ENCODE peak calls at places on chromosomes 16 and 17, in eight cellular contexts. E is heart right ventricle, F is keratinocyte, M is fibroblast of lung, D is adipocyte, R is HAP-1, Z is aorta, A is GM23338. P is an unnamed sample.
A peak's percentile ranks its signal among the peaks of the same experiment; 100 is the strongest.

GRCh38 chr16:62018301-62019060 is 17.8 kb downstream of the CDH8 start:
- DNase-seq in E (no peak), F (no peak), M (no peak), D (no peak), R (no peak), Z (no peak), A (peak; percentile 16), P (no peak)

GRCh38 chr17:40290629-40291296 is 3.1 kb downstream of the CDC6 start:
- DNase-seq in E (no peak), F (peak; percentile 45), M (peak; percentile 84), D (peak; percentile 97), R (peak; percentile 49), Z (no peak), A (peak; percentile 78), P (no peak)

GRCh38 chr17:34706029-34706428 is 126.6 kb downstream of the TMEM132E start:
- DNase-seq in E (peak; percentile 13), F (no peak), M (peak; percentile 4), D (peak; percentile 42), R (peak; percentile 4), Z (no peak), A (peak; percentile 74), P (no peak)

GRCh38 chr17:80992948-80993624 is 1.4 kb downstream of the CHMP6 start:
- DNase-seq in E (no peak), F (no peak), M (no peak), D (peak; percentile 22), R (no peak), Z (no peak), A (no peak), P (no peak)

GRCh38 chr17:57363998-57364645 is 107.8 kb downstream of the MSI2 start:
- DNase-seq in E (no peak), F (no peak), M (no peak), D (no peak), R (no peak), Z (no peak), A (no peak), P (no peak)

GRCh38 chr17:21302711-21303425 is 18.4 kb downstream of the MAP2K3 start:
- DNase-seq in E (no peak), F (no peak), M (no peak), D (no peak), R (no peak), Z (peak; percentile 74), A (no peak), P (peak; percentile 23)

GRCh38 chr16:8863594-8864424 is 5.0 kb downstream of the CARHSP1 start:
- DNase-seq in E (peak; percentile 54), F (no peak), M (peak; percentile 38), D (no peak), R (peak; percentile 3), Z (no peak), A (peak; percentile 51), P (no peak)

GRCh38 chr17:31492880-31493655 is 101.6 kb downstream of the RAB11FIP4 start:
- DNase-seq in E (no peak), F (no peak), M (peak; percentile 25), D (no peak), R (no peak), Z (no peak), A (no peak), P (no peak)

GRCh38 chr17:76918811-76919210 is 50.6 kb downstream of the MGAT5B start:
- DNase-seq in E (no peak), F (no peak), M (no peak), D (no peak), R (no peak), Z (no peak), A (no peak), P (no peak)

GRCh38 chr17:4204676-4205075 is 59.1 kb downstream of the ANKFY1 start:
- DNase-seq in E (no peak), F (no peak), M (peak; percentile 96), D (peak; percentile 93), R (no peak), Z (no peak), A (no peak), P (peak; percentile 18)

GRCh38 chr17:58345500-58345899 is 6.5 kb downstream of the SUPT4H1 start:
- DNase-seq in E (no peak), F (no peak), M (no peak), D (no peak), R (no peak), Z (no peak), A (no peak), P (no peak)

GRCh38 chr16:66315210-66315825 is 51.2 kb upstream of the CDH5 start:
- DNase-seq in E (peak; percentile 25), F (peak; percentile 15), M (peak; percentile 59), D (peak; percentile 94), R (peak; percentile 61), Z (no peak), A (peak; percentile 86), P (peak; percentile 52)

GRCh38 chr17:231191-231965 is 49.9 kb upstream of the DOC2B start:
- DNase-seq in E (no peak), F (no peak), M (no peak), D (no peak), R (no peak), Z (peak; percentile 52), A (no peak), P (peak; percentile 12)

DNA sequence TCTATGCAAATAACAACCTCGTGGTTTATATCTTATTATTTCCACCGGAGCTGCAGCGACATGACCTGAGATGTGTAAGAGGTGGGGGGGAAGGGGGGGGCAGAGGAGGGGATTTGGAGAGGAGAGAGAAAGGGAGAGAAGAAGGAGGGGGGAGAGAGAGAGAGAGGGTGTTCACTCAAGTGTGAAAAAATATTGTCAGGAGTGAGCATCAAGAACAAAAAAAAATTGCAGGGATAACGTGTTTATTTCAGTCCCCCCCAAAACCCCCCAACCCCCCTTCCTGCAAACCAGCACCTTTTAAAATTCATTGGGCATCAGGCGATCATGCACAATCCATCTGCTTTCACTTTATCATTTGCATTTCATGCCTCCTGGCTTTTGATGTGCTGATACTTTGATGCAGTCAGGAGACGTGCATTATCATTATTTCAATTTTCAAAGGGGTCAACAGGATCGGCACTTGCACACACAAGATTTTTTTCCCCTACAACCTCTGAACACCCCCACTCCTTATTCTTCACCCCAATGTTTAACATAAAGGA is 197.9 kb downstream of the AATF start:
- DNase-seq in E (no peak), F (no peak), M (no peak), D (no peak), R (no peak), Z (no peak), A (no peak), P (no peak)
- H3K4me1 ChIP-seq in E (no peaks in the 10 kb centered on the region), F (peaks cover 10% of the 10 kb centered on the region), M (no peaks in the 10 kb centered on the region), D (peaks cover 4% of the 10 kb centered on the region), R (peaks cover 28% of the 10 kb centered on the region), Z (no peaks in the 10 kb centered on the region), A (peaks cover 19% of the 10 kb centered on the region), P (no peaks in the 10 kb centered on the region)

GRCh38 chr16:77431131-77431670 is 3.6 kb downstream of the ADAMTS18 start:
- DNase-seq in E (no peak), F (no peak), M (no peak), D (no peak), R (no peak), Z (no peak), A (no peak), P (no peak)

GRCh38 chr16:77433146-77433545 is 1.7 kb downstream of the ADAMTS18 start:
- DNase-seq in E (no peak), F (no peak), M (no peak), D (no peak), R (no peak), Z (no peak), A (no peak), P (no peak)

GRCh38 chr16:77434022-77434364 is 841 bp downstream of the ADAMTS18 start:
- DNase-seq in E (no peak), F (no peak), M (no peak), D (no peak), R (no peak), Z (no peak), A (no peak), P (no peak)

GRCh38 chr16:77432264-77432663 is 2.6 kb downstream of the ADAMTS18 start:
- DNase-seq in E (no peak), F (no peak), M (no peak), D (no peak), R (no peak), Z (no peak), A (no peak), P (no peak)

GRCh38 chr16:77430360-77430759 is 4.5 kb downstream of the ADAMTS18 start:
- DNase-seq in E (no peak), F (no peak), M (no peak), D (no peak), R (no peak), Z (no peak), A (no peak), P (no peak)
- H3K27me3 ChIP-seq in E (peaks cover 47% of the 10 kb centered on the region), F (peaks cover 25% of the 10 kb centered on the region), M (peaks cover 7% of the 10 kb centered on the region), D (peaks cover 34% of the 10 kb centered on the region), R (peaks cover 11% of the 10 kb centered on the region), Z (no peaks in the 10 kb centered on the region), A (peaks cover 33% of the 10 kb centered on the region), P (peaks cover 29% of the 10 kb centered on the region)

DNA sequence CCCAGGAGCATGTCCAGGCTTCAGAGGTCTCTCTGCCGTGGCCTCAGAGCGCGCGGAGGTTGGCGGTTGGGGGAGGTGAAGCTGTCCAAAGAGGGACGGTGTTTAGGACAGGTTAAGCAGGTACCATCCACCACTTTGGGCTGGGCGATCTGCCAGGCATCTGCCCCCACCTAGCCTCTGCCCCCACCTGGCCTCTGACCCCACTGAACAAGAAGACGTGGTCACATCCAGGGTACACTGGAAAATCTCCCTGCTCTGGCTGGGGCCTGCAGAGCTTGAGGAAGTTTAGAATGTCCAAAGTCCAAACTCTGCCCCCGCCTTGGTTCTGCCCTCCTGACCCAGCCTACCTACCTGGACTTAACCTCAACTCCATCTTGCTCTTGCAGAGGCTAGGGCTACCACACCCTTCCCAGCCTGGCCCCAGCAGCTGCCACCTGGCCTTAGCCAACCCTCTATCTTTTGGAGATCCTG is 1.6 kb downstream of the ITGA3 start:
- DNase-seq in E (no peak), F (no peak), M (no peak), D (no peak), R (no peak), Z (no peak), A (no peak), P (no peak)
- H3K4me1 ChIP-seq in E (peaks cover 88% of the 10 kb centered on the region), F (peaks cover 64% of the 10 kb centered on the region), M (peaks cover 54% of the 10 kb centered on the region), D (peaks cover 55% of the 10 kb centered on the region), R (no peaks in the 10 kb centered on the region), Z (peaks cover 6% of the 10 kb centered on the region), A (peaks cover 14% of the 10 kb centered on the region), P (peaks cover 62% of the 10 kb centered on the region)

GRCh38 chr17:33637534-33637933 is 344.4 kb upstream of the ASIC2 start:
- DNase-seq in E (no peak), F (no peak), M (no peak), D (no peak), R (no peak), Z (no peak), A (no peak), P (no peak)

GRCh38 chr17:33642002-33642401 is 348.9 kb upstream of the ASIC2 start:
- DNase-seq in E (no peak), F (no peak), M (no peak), D (no peak), R (no peak), Z (no peak), A (peak; percentile 47), P (no peak)

GRCh38 chr17:33639103-33639991 is 346.3 kb upstream of the ASIC2 start:
- DNase-seq in E (no peak), F (no peak), M (no peak), D (no peak), R (no peak), Z (no peak), A (peak; percentile 39), P (no peak)

DNA sequence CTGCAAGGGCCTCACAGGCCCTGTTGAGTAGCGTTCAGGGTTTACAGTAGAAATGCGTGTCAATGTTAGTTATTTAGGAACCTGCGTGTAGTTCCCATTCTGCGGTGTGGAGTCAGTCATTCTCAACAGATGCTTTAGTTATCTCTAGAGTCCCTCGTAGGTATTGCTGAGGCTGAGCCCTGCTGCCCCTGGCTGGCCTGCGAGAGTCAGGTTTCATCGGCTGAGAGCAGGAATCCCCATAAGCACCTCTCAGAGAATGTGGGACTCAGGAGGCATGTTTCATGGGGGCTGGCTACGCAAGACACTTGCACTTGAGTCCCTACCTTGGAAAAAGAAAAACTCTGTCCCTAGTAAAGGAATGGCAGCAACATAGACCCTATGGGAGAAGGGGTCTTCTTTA is 347.5 kb upstream of the ASIC2 start:
- DNase-seq in E (no peak), F (no peak), M (no peak), D (no peak), R (no peak), Z (no peak), A (peak; percentile 66), P (no peak)
- H3K27me3 ChIP-seq in E (no peaks in the 10 kb centered on the region), F (no peaks in the 10 kb centered on the region), M (no peaks in the 10 kb centered on the region), D (peaks cover 21% of the 10 kb centered on the region), R (no peaks in the 10 kb centered on the region), Z (no peaks in the 10 kb centered on the region), A (no peaks in the 10 kb centered on the region), P (peaks cover 4% of the 10 kb centered on the region)